ENCODE peak calls at places on chromosomes 6 and 20, in nine cellular contexts. O, U, Y, R, D, F, V, X and I are unnamed samples.

GRCh38 chr6:80433666-80434025 is 327.2 kb downstream of the BCKDHB start:
- DNase-seq in O (no peak), U (no peak), Y (no peak), R (no peak), D (no peak), F (no peak), V (no peak), X (no peak), I (no peak)

GRCh38 chr6:13558718-13559117 is 15.7 kb upstream of the SIRT5 start:
- DNase-seq in O (no peak), U (no peak), Y (no peak), R (no peak), D (no peak), F (no peak), V (no peak), X (no peak), I (no peak)

GRCh38 chr6:26594730-26595632 is 1.8 kb upstream of the ABT1 start:
- DNase-seq in O (peak; percentile 70), U (peak; percentile 64), Y (no peak), R (no peak), D (peak; percentile 47), F (peak; percentile 17), V (peak; percentile 79), X (no peak), I (no peak)

GRCh38 chr6:118377711-118378414 is 170.2 kb upstream of the PLN start:
- DNase-seq in O (peak; percentile 80), U (no peak), Y (no peak), R (peak; percentile 9), D (no peak), F (no peak), V (no peak), X (no peak), I (no peak)

GRCh38 chr6:167918507-167919278 is 78.8 kb upstream of the KIF25 start:
- DNase-seq in O (no peak), U (no peak), Y (no peak), R (no peak), D (no peak), F (no peak), V (no peak), X (no peak), I (no peak)

GRCh38 chr6:148296746-148297145 is 45.9 kb upstream of the SASH1 start:
- DNase-seq in O (no peak), U (no peak), Y (no peak), R (no peak), D (no peak), F (no peak), V (no peak), X (no peak), I (no peak)

GRCh38 chr6:8110725-8111124 is 8.4 kb upstream of the EEF1E1 start:
- DNase-seq in O (no peak), U (no peak), Y (no peak), R (no peak), D (no peak), F (no peak), V (no peak), X (no peak), I (no peak)

GRCh38 chr6:6645266-6645917 is 56.9 kb downstream of the LY86 start:
- DNase-seq in O (no peak), U (no peak), Y (no peak), R (no peak), D (no peak), F (no peak), V (no peak), X (no peak), I (no peak)

GRCh38 chr6:8194499-8194898 is 92.2 kb upstream of the EEF1E1 start:
- DNase-seq in O (peak; percentile 27), U (peak; percentile 22), Y (no peak), R (no peak), D (no peak), F (no peak), V (peak; percentile 47), X (peak; percentile 77), I (no peak)

GRCh38 chr6:13808806-13809205 is 5.6 kb downstream of the MCUR1 start:
- DNase-seq in O (no peak), U (no peak), Y (no peak), R (no peak), D (no peak), F (no peak), V (no peak), X (no peak), I (no peak)

GRCh38 chr6:26187981-26188635 is 100.9 kb downstream of the HFE start:
- DNase-seq in O (peak; percentile 52), U (no peak), Y (no peak), R (no peak), D (peak; percentile 30), F (no peak), V (peak; percentile 44), X (peak; percentile 75), I (no peak)

DNA sequence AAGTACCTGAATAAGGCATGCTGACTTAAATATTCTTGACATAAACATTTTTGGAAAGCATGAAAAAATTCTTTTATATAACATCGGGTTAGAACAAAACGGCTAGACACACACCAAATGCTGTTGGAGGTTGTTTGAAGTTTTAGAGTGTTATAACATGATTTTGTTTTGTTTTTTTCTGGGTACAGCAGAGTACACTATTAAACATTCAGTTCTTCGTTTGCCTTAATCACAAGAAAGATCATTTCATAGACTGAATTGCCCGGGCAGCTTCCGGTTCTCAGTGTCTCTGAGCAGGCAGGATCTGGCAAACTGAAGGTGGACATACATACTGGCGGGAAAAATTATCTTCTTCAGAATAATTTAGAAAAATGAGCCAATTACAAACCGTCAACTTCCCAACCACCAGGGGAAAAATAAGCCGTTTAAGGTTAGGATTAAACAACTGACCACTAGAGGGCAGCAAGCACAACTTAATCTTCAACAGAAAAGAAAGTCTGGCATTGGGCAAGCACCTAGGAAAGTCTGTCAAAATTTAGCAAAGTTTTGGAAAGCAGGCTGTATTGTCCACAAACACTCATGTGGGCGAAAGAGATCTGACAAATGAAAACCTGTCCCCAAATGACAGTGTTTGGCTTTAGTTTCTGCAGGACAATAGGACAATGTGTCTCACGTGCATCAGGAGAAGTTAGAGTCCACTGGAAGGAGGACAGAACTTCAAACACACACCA is 15.0 kb downstream of the ZNF217 start:
- DNase-seq in O (peak; percentile 90), U (peak; percentile 69), Y (peak; percentile 81), R (peak; percentile 75), D (peak; percentile 61), F (peak; percentile 100), V (peak; percentile 78), X (peak; percentile 81), I (no peak)
- H3K4me3 ChIP-seq in O (peak overlapping the region; percentile 14), U (peak overlapping the region; percentile 11), Y (peak overlapping the region; percentile 87), R (no peak overlapping the region), D (peak overlapping the region; percentile 49), F (peak overlapping the region; percentile 75), V (peak overlapping the region; percentile 21), X (peak overlapping the region; percentile 11), I (peak overlapping the region; percentile 50)

GRCh38 chr20:46332373-46333135 is 24.3 kb upstream of the CDH22 start:
- DNase-seq in O (no peak), U (no peak), Y (no peak), R (no peak), D (no peak), F (no peak), V (no peak), X (no peak), I (no peak)

GRCh38 chr20:46331612-46332361 is 23.5 kb upstream of the CDH22 start:
- DNase-seq in O (no peak), U (no peak), Y (no peak), R (no peak), D (no peak), F (no peak), V (no peak), X (no peak), I (no peak)

GRCh38 chr20:46333136-46333991 is 25.1 kb upstream of the CDH22 start:
- DNase-seq in O (no peak), U (no peak), Y (no peak), R (no peak), D (no peak), F (peak; percentile 23), V (no peak), X (no peak), I (no peak)

GRCh38 chr20:46330072-46330763 is 21.9 kb upstream of the CDH22 start:
- DNase-seq in O (no peak), U (no peak), Y (no peak), R (no peak), D (no peak), F (no peak), V (no peak), X (no peak), I (no peak)

GRCh38 chr20:46330831-46331371 is 22.6 kb upstream of the CDH22 start:
- DNase-seq in O (no peak), U (no peak), Y (no peak), R (no peak), D (no peak), F (no peak), V (no peak), X (no peak), I (no peak)
- H3K27ac ChIP-seq in O (no peak overlapping the region), U (no peak overlapping the region), Y (no peak overlapping the region), R (no peak overlapping the region), D (no peak overlapping the region), F (no peak overlapping the region), V (no peak overlapping the region), X (no peak overlapping the region), I (no peak overlapping the region)

GRCh38 chr20:38161412-38161774 is 3.7 kb downstream of the TGM2 start:
- DNase-seq in O (no peak), U (no peak), Y (no peak), R (no peak), D (no peak), F (no peak), V (no peak), X (no peak), I (no peak)

GRCh38 chr20:38164069-38164468 is 1.0 kb downstream of the TGM2 start:
- DNase-seq in O (no peak), U (no peak), Y (no peak), R (no peak), D (no peak), F (no peak), V (no peak), X (no peak), I (no peak)

GRCh38 chr20:38162149-38162548 is 2.9 kb downstream of the TGM2 start:
- DNase-seq in O (no peak), U (no peak), Y (no peak), R (no peak), D (no peak), F (no peak), V (no peak), X (no peak), I (no peak)

GRCh38 chr20:38164624-38165088 is 414 bp downstream of the TGM2 start:
- DNase-seq in O (no peak), U (no peak), Y (no peak), R (no peak), D (no peak), F (no peak), V (no peak), X (no peak), I (no peak)

GRCh38 chr20:38162878-38163875 is 1.9 kb downstream of the TGM2 start:
- DNase-seq in O (no peak), U (no peak), Y (no peak), R (no peak), D (no peak), F (no peak), V (no peak), X (no peak), I (no peak)
- H3K4me3 ChIP-seq in O (no peak overlapping the region), U (peak overlapping the region; percentile 56), Y (no peak overlapping the region), R (no peak overlapping the region), D (peak overlapping the region; percentile 98), F (peak overlapping the region; percentile 79), V (peak overlapping the region; percentile 68), X (peak overlapping the region; percentile 62), I (no peak overlapping the region)

DNA sequence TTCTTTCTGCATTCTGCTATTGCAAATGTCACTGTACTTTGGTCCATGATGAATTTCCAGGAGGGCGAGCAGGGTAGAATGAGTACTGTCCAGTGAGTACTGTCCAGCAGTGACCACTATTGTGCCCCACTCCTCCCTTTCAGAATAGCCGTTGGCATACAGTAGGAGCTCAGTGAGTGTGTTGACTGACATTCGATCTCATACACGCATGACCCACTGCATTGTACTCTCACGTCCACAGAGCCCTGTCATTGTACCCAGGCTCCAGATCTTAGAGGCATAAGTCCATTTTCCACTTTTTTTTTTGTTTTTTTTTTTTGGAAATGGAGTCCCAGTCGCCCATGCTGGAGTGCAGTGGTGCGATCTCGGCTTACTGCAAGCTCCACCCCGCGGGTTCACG is 8.2 kb downstream of the DYNLRB1 start:
- DNase-seq in O (no peak), U (no peak), Y (no peak), R (no peak), D (no peak), F (no peak), V (no peak), X (no peak), I (no peak)
- H3K27ac ChIP-seq in O (no peak overlapping the region), U (no peak overlapping the region), Y (no peak overlapping the region), R (no peak overlapping the region), D (peak overlapping the region; percentile 77), F (no peak overlapping the region), V (peak overlapping the region; percentile 32), X (peak overlapping the region; percentile 82), I (no peak overlapping the region)